ENCODE peak calls at places on chromosomes 6 and 20, in six cellular contexts. G is nephron progenitor cell, W is NAMALWA, O is aorta, U is EL, R is progenitor cell of endocrine pancreas. A is an unnamed sample.

GRCh38 chr6:139539852-139540251 is 165.4 kb upstream of the CITED2 start:
- DNase-seq in W (no peak), R (no peak), O (peak), G (no peak), U (peak), A (no peak)

GRCh38 chr20:401682-402495 is 6.2 kb upstream of the RBCK1 start:
- DNase-seq in W (no peak), R (no peak), O (no peak), U (peak), G (no peak), A (no peak)

GRCh38 chr20:41482647-41483552 is 116.3 kb upstream of the EMILIN3 start:
- DNase-seq in W (no peak), U (peak), G (no peak), R (no peak), O (no peak), A (no peak)

GRCh38 chr20:52943185-52943841 is 28.8 kb upstream of the TSHZ2 start:
- DNase-seq in G (no peak), O (no peak), U (no peak), R (no peak), W (no peak), A (no peak)

GRCh38 chr6:46032112-46032998 is 16.7 kb upstream of the CLIC5 start:
- DNase-seq in G (no peak), R (no peak), U (no peak), W (no peak), O (no peak), A (no peak)

GRCh38 chr6:151044465-151045441 is 179.3 kb downstream of the MTHFD1L start:
- DNase-seq in O (peak), W (no peak), G (peak), R (no peak), U (peak), A (no peak)

GRCh38 chr6:169237496-169238134 is 16.0 kb downstream of the THBS2 start:
- DNase-seq in O (peak), U (no peak), R (no peak), W (no peak), G (no peak), A (no peak)

GRCh38 chr6:167975449-167975848 is 22.0 kb upstream of the KIF25 start:
- DNase-seq in R (no peak), G (no peak), W (no peak), O (no peak), U (no peak), A (no peak)

GRCh38 chr6:148349466-148349865 is 6.8 kb downstream of the SASH1 start:
- DNase-seq in G (no peak), U (no peak), O (no peak), W (no peak), R (no peak), A (no peak)

GRCh38 chr6:139433647-139434419 is 59.4 kb upstream of the CITED2 start:
- DNase-seq in R (no peak), O (no peak), G (no peak), W (no peak), U (peak), A (no peak)

GRCh38 chr20:16654858-16655257 is 75.0 kb upstream of the SNRPB2 start:
- DNase-seq in G (no peak), R (no peak), U (no peak), O (no peak), W (no peak), A (no peak)

GRCh38 chr6:21594427-21595264 is 1.1 kb downstream of the SOX4 start:
- DNase-seq in U (peak), O (peak), G (peak), R (peak), W (peak), A (peak)

GRCh38 chr20:10501377-10501776 is 66.3 kb downstream of the SLX4IP start:
- DNase-seq in U (no peak), R (no peak), O (no peak), W (no peak), G (no peak), A (no peak)

GRCh38 chr6:144285798-144286502 is 815 bp downstream of the UTRN start:
- DNase-seq in O (peak), R (peak), W (no peak), G (peak), U (peak), A (peak)

GRCh38 chr6:6825986-6826901 is 237.7 kb downstream of the LY86 start:
- DNase-seq in W (peak), U (peak), O (peak), G (no peak), R (no peak), A (no peak)

GRCh38 chr6:13355043-13355945 is 27.0 kb upstream of the TBC1D7 start:
- DNase-seq in U (peak), O (no peak), W (no peak), R (no peak), G (no peak), A (no peak)

GRCh38 chr20:52481443-52481842 is 289.9 kb upstream of the ZFP64 start:
- DNase-seq in O (no peak), W (no peak), G (no peak), U (no peak), R (no peak), A (no peak)

GRCh38 chr6:127966616-127967015 is 65.8 kb upstream of the THEMIS start:
- DNase-seq in U (peak), R (no peak), G (no peak), W (no peak), O (no peak), A (no peak)

GRCh38 chr20:14918981-14919380 is 581.6 kb upstream of the FLRT3 start:
- DNase-seq in R (no peak), G (no peak), W (no peak), U (no peak), O (no peak), A (no peak)

GRCh38 chr6:116363759-116364158 is 7.0 kb upstream of the DSE start:
- DNase-seq in W (no peak), O (no peak), R (no peak), U (peak), G (no peak), A (no peak)

GRCh38 chr6:29925341-29926080 is 16.8 kb upstream of the HLA-A start:
- DNase-seq in O (no peak), G (no peak), W (no peak), U (no peak), R (no peak), A (no peak)